ENCODE peak calls at places on chromosome 14, in six cellular contexts. F is NT2/D1, A is substantia nigra, L is stomach, K is LoVo, Q is right atrium auricular region. S is an unnamed sample.

GRCh38 chr14:32986791-32987545 is 48.3 kb downstream of the NPAS3 start:
- DNase-seq in F (peak), A (peak), Q (no peak), L (no peak), K (no peak), S (peak)

GRCh38 chr14:80776186-80776585 is 165.4 kb downstream of the CEP128 start:
- DNase-seq in A (no peak), K (no peak), L (no peak), Q (no peak), F (no peak), S (no peak)

GRCh38 chr14:100692256-100692655 is 34.4 kb upstream of the DLK1 start:
- DNase-seq in K (no peak), A (no peak), Q (no peak), L (no peak), F (no peak), S (no peak)

GRCh38 chr14:61493239-61493638 is 171.9 kb downstream of the PRKCH start:
- DNase-seq in K (peak), F (no peak), Q (no peak), A (no peak), L (no peak), S (no peak)

GRCh38 chr14:101112351-101113107 is 209.0 kb upstream of the RTL1 start:
- DNase-seq in L (peak), F (no peak), Q (no peak), K (no peak), A (no peak), S (no peak)

GRCh38 chr14:51939727-51940126 is 49.6 kb upstream of the RTRAF start:
- DNase-seq in K (no peak), F (no peak), Q (no peak), L (no peak), A (no peak), S (no peak)

GRCh38 chr14:62711351-62712023 is 333.8 kb downstream of the KCNH5 start:
- DNase-seq in F (no peak), K (no peak), Q (no peak), L (no peak), A (no peak), S (no peak)

GRCh38 chr14:54194501-54194900 is 202.3 kb upstream of the CDKN3 start:
- DNase-seq in K (no peak), L (no peak), F (no peak), A (no peak), Q (no peak), S (no peak)

GRCh38 chr14:33950320-33951182 is at the start of gene EGLN3:
- DNase-seq in L (peak), A (peak), K (peak), F (peak), Q (peak), S (peak)

GRCh38 chr14:94027566-94028449 is 1.7 kb downstream of the OTUB2 start:
- DNase-seq in A (no peak), F (no peak), Q (no peak), K (peak), L (peak), S (no peak)

GRCh38 chr14:69260246-69260978 is 454 bp downstream of the GALNT16 start:
- DNase-seq in F (no peak), Q (no peak), K (peak), A (no peak), L (no peak), S (no peak)

GRCh38 chr14:96754845-96755184 is 42.4 kb upstream of the VRK1 start:
- DNase-seq in A (no peak), K (no peak), Q (peak), F (peak), L (no peak), S (no peak)

GRCh38 chr14:21084396-21084795 is 14.1 kb downstream of the ZNF219 start:
- DNase-seq in L (no peak), F (no peak), Q (no peak), K (no peak), A (no peak), S (no peak)

GRCh38 chr14:105143451-105144230 is 24.9 kb downstream of the JAG2 start:
- DNase-seq in F (no peak), L (no peak), K (no peak), A (no peak), Q (no peak), S (no peak)

GRCh38 chr14:66003082-66003740 is 483.0 kb upstream of the CCDC196 start:
- DNase-seq in K (no peak), L (no peak), Q (no peak), F (no peak), A (no peak), S (no peak)

GRCh38 chr14:99995700-99996356 is 69.4 kb upstream of the EVL start:
- DNase-seq in Q (peak), K (peak), L (peak), F (peak), A (no peak), S (peak)

S was measured in hippocampal formation.